ENCODE peak calls at places on chromosome 19, in five cellular contexts. T is A549, J is K562, S is HepG2, N is GM12878. M is an unnamed sample.

GRCh38 chr19:22617614-22618325 is 16.4 kb upstream of the ZNF492 start:
- DNase-seq in T (no peak), J (no peak), S (no peak), N (no peak), M (no peak)

GRCh38 chr19:13830761-13831481 is 35.7 kb downstream of the ZSWIM4 start:
- DNase-seq in J (no peak), S (no peak), T (no peak), N (no peak), M (no peak)

GRCh38 chr19:52535831-52536800 is 8.6 kb downstream of the ZNF808 start:
- DNase-seq in N (peak), S (no peak), J (no peak), T (no peak), M (peak)

GRCh38 chr19:53545271-53546065 is 7.5 kb downstream of the ZNF331 start:
- DNase-seq in J (no peak), S (no peak), T (peak), N (no peak), M (no peak)

GRCh38 chr19:5188548-5189317 is 151.9 kb downstream of the PTPRS start:
- DNase-seq in S (no peak), T (no peak), N (no peak), J (no peak), M (no peak)

GRCh38 chr19:40219721-40220276 is 1.6 kb upstream of the TTC9B start:
- DNase-seq in J (no peak), S (no peak), T (peak), N (no peak), M (no peak)

GRCh38 chr19:47839913-47840312 is 18.2 kb downstream of the CRX start:
- DNase-seq in S (no peak), J (no peak), N (no peak), T (no peak), M (no peak)

GRCh38 chr19:48615145-48616040 is 517 bp upstream of the FAM83E start:
- DNase-seq in N (no peak), J (no peak), S (no peak), T (no peak), M (no peak)

GRCh38 chr19:13053761-13054604 is 48.7 kb downstream of the LYL1 start:
- DNase-seq in N (no peak), T (no peak), S (peak), J (no peak), M (no peak)

GRCh38 chr19:55253264-55253663 is 5.6 kb downstream of the PPP6R1 start:
- DNase-seq in N (no peak), J (no peak), S (no peak), T (no peak), M (no peak)

GRCh38 chr19:703651-704446 is 4.9 kb upstream of the PALM start:
- DNase-seq in T (peak), J (peak), N (no peak), S (peak), M (peak)

GRCh38 chr19:49997709-49998108 is 27.5 kb downstream of the VRK3 start:
- DNase-seq in J (peak), S (peak), N (peak), T (peak), M (peak)
- TF ChIP-seq KDM1A in J (no peak), S (no peak), N (no peak), T (no peak), M (no peak)

GRCh38 chr19:11194173-11194572 is 3.2 kb downstream of the KANK2 start:
- DNase-seq in N (no peak), S (no peak), T (no peak), J (no peak), M (no peak)
- H3K4me2 ChIP-seq in N (no peak), S (no peak), T (peak), J (no peak), M (no peak)

DNA sequence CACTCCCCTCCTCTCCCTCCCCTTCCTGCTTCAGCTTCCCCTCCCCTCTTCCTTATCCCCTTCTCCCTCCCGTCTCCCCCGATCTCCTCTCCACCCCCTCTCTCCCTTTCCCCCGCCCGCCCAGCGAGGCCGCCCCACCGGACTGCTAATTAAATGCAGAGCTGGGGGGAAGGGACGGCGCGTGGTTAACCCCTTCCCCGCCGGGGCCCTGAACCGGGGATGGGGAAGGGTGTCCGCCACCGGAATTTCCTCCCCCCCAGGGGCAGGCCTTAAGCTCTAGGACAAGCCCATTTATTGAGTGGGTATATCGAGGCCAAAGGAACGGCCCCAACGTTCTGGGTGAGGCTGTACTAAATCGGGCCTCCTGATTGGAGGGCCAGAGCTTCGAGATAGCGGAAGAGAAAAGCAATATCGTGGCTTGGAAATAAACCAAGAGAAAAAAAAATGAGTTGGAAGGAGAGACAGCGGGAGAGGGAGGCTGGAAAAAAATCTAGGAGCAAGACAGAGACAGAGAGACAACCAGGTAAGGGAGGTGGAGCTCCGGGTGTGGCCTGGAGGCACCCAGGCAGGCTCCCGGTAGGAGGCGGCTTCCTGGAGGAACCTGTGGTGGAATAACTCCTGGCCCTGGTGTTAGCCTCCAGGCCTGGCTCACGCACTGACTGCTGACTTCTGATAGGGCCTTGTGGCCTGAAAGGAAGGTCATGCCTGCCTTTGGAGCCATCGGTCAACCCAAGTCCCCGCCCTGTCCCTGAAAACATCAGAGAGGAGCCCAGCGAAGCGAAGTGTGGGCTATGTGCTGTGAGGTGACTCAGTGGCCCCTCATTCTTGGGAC is 11.6 kb upstream of the JUND start:
- DNase-seq in J (peak), T (peak), N (no peak), S (peak), M (peak)
- TF ChIP-seq KDM1A in J (peak), T (peak), N (no peak), S (no peak), M (peak)

DNA sequence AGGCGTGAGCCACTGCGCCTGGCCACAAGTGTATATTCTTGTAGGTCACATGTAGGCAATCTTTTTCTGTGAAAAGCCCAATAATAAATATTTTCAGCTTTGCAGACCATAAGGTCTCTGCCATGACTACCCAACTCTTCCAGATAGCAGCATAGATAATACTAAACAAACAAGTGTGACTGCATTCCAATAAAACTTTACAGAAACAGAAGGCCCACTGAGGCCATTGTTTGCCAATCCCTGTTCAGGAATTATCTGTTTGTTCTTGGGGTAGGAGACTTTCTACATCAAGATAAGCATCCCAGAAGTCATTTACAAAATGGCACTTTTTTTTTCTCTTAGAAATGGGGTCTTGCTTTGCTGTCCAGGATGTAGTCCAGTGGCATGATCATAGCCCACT is 2.8 kb upstream of the ZNF329 start:
- DNase-seq in S (no peak), J (no peak), T (no peak), N (no peak), M (no peak)
- H3K4me2 ChIP-seq in S (peak), J (no peak), T (no peak), N (no peak), M (no peak)

DNA sequence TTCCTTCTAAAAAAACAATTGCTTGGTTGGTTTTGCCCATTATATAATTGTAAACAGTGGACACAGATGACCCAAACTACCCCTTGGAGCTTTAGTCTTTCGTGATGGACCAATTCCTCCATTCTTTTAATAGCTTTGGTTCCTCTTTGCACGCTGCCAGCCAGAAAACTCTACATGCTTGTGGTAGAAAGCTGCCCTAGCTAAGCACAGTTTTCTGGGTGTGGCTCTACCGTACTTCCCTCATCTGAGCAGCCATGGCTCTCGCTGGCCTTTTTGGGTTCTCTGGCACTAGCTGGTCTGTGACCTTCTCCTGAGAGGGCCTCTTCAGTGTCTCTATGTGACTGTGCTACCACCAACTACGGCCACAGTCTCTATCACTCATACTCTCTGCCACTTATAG is 29.9 kb upstream of the CEBPA start:
- DNase-seq in N (no peak), J (no peak), S (no peak), T (no peak), M (no peak)
- TF ChIP-seq KDM1A in N (no peak), J (no peak), S (no peak), T (no peak), M (no peak)

GRCh38 chr19:33998739-33999345 is 173.5 kb upstream of the LSM14A start:
- DNase-seq in J (no peak), S (no peak), T (peak), N (no peak), M (no peak)

GRCh38 chr19:33998302-33998701 is 174.0 kb upstream of the LSM14A start:
- DNase-seq in J (no peak), S (no peak), N (no peak), T (peak), M (no peak)

DNA sequence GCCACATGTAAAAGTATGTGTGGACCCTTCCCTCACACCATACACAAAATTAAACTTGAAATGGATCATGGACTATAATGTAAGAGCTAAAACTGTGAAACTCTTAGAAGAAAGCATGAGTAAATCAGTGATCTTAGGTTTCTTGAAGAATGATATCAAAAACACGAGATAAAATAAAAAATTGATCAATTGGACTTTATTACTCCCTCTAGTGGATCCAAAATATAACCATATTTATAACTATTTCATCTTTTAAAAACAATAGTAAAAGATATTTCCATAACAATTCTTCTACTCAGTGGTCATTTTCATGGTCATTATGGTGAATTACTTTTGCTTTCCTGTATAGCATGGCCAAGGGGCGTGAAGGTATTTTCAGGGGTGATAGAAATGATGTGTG is 174.6 kb upstream of the LSM14A start:
- DNase-seq in T (no peak), J (no peak), N (no peak), S (no peak), M (no peak)
- H3K4me2 ChIP-seq in T (peak), J (no peak), N (no peak), S (no peak), M (no peak)

M was measured in H1.